ENCODE peak calls at places on chromosomes 2 and 18, in ten cellular contexts. R is IMR-90; J is CD8-positive, alpha-beta T cell; C is tibial nerve; O is psoas muscle; E is lower lobe of right lung; M is cardiac muscle cell; F is adrenal gland; I is right atrium auricular region; K is PC-3. V is an unnamed sample.

GRCh38 chr18:49590608-49591007 is 28.8 kb downstream of the LIPG start:
- DNase-seq in R (no peak), J (no peak), C (no peak), O (no peak), E (no peak), M (no peak), F (no peak), I (no peak), K (no peak), V (no peak)

GRCh38 chr18:73626859-73627258 is 520.8 kb downstream of the FBXO15 start:
- DNase-seq in R (no peak), J (no peak), C (no peak), O (no peak), E (no peak), M (no peak), F (no peak), I (no peak), K (no peak), V (no peak)

GRCh38 chr2:83478037-83478436 is 981.0 kb downstream of the SUCLG1 start:
- DNase-seq in R (no peak), J (no peak), C (no peak), O (no peak), E (no peak), M (no peak), F (no peak), I (no peak), K (no peak), V (no peak)

GRCh38 chr2:211455225-211455841 is 898.9 kb downstream of the CPS1 start:
- DNase-seq in R (peak; percentile 22), J (no peak), C (no peak), O (no peak), E (no peak), M (peak; percentile 61), F (peak; percentile 46), I (peak; percentile 60), K (peak; percentile 78), V (no peak)

GRCh38 chr2:240149943-240150784 is 9.7 kb upstream of the OTOS start:
- DNase-seq in R (peak; percentile 22), J (no peak), C (no peak), O (no peak), E (peak; percentile 49), M (peak; percentile 12), F (peak; percentile 56), I (no peak), K (peak; percentile 55), V (peak; percentile 13)

GRCh38 chr2:99031481-99031880 is 95.5 kb upstream of the CRACDL start:
- DNase-seq in R (no peak), J (no peak), C (no peak), O (no peak), E (no peak), M (no peak), F (no peak), I (no peak), K (no peak), V (no peak)

GRCh38 chr2:105744909-105745853 is at the start of gene NCK2:
- DNase-seq in R (peak; percentile 29), J (no peak), C (no peak), O (peak; percentile 58), E (peak; percentile 56), M (peak; percentile 55), F (peak; percentile 36), I (no peak), K (peak; percentile 17), V (peak; percentile 40)

GRCh38 chr18:34951625-34952379 is 89.4 kb upstream of the MAPRE2 start:
- DNase-seq in R (no peak), J (no peak), C (no peak), O (no peak), E (no peak), M (no peak), F (no peak), I (no peak), K (no peak), V (no peak)

GRCh38 chr2:86025229-86025820 is 80.4 kb downstream of the POLR1A start:
- DNase-seq in R (no peak), J (no peak), C (no peak), O (peak; percentile 35), E (no peak), M (no peak), F (no peak), I (no peak), K (peak; percentile 24), V (no peak)

GRCh38 chr2:134668821-134669220 is 50.0 kb downstream of the TMEM163 start:
- DNase-seq in R (no peak), J (peak; percentile 59), C (no peak), O (no peak), E (peak; percentile 69), M (no peak), F (no peak), I (no peak), K (no peak), V (peak; percentile 95)

GRCh38 chr2:238135601-238136150 is 2.8 kb upstream of the KLHL30 start:
- DNase-seq in R (no peak), J (no peak), C (no peak), O (peak; percentile 50), E (peak; percentile 21), M (no peak), F (no peak), I (no peak), K (no peak), V (no peak)

GRCh38 chr2:54909006-54909405 is 141.2 kb downstream of the RTN4 start:
- DNase-seq in R (peak; percentile 69), J (no peak), C (no peak), O (no peak), E (no peak), M (no peak), F (no peak), I (no peak), K (no peak), V (no peak)

GRCh38 chr2:9219027-9219445 is 12.4 kb downstream of the ASAP2 start:
- DNase-seq in R (peak; percentile 40), J (no peak), C (no peak), O (no peak), E (no peak), M (no peak), F (no peak), I (no peak), K (no peak), V (no peak)

GRCh38 chr2:42095923-42096408 is 48.1 kb downstream of the PKDCC start:
- DNase-seq in R (peak; percentile 83), J (peak; percentile 65), C (peak; percentile 72), O (peak; percentile 81), E (peak; percentile 82), M (peak; percentile 83), F (peak; percentile 86), I (peak; percentile 84), K (peak; percentile 86), V (peak; percentile 70)

GRCh38 chr2:28683100-28683706 is 68.4 kb upstream of the PPP1CB start:
- DNase-seq in R (peak; percentile 86), J (no peak), C (peak; percentile 42), O (peak; percentile 94), E (peak; percentile 85), M (peak; percentile 90), F (peak; percentile 91), I (peak; percentile 89), K (peak; percentile 39), V (no peak)

GRCh38 chr2:195316485-195316884 is 340.5 kb upstream of the SLC39A10 start:
- DNase-seq in R (peak; percentile 6), J (no peak), C (no peak), O (no peak), E (no peak), M (no peak), F (no peak), I (no peak), K (no peak), V (no peak)

GRCh38 chr2:156456616-156457015 is 20.4 kb downstream of the GPD2 start:
- DNase-seq in R (peak; percentile 51), J (no peak), C (no peak), O (no peak), E (no peak), M (no peak), F (no peak), I (no peak), K (peak; percentile 89), V (no peak)

GRCh38 chr2:41934323-41935003 is 113.4 kb upstream of the PKDCC start:
- DNase-seq in R (peak; percentile 66), J (no peak), C (no peak), O (no peak), E (no peak), M (peak; percentile 61), F (peak; percentile 47), I (no peak), K (no peak), V (no peak)

GRCh38 chr2:205687018-205687956 is 5.0 kb downstream of the NRP2 start:
- DNase-seq in R (no peak), J (no peak), C (no peak), O (no peak), E (no peak), M (no peak), F (no peak), I (no peak), K (no peak), V (no peak)
- H3K4me3 ChIP-seq in R (peak overlapping the region; percentile 90), J (no peak overlapping the region), C (peak overlapping the region; percentile 94), O (peak overlapping the region; percentile 64), E (peak overlapping the region; percentile 79), M (peak overlapping the region; percentile 69), F (no peak overlapping the region), I (no peak overlapping the region), K (no peak overlapping the region), V (no peak overlapping the region)

DNA sequence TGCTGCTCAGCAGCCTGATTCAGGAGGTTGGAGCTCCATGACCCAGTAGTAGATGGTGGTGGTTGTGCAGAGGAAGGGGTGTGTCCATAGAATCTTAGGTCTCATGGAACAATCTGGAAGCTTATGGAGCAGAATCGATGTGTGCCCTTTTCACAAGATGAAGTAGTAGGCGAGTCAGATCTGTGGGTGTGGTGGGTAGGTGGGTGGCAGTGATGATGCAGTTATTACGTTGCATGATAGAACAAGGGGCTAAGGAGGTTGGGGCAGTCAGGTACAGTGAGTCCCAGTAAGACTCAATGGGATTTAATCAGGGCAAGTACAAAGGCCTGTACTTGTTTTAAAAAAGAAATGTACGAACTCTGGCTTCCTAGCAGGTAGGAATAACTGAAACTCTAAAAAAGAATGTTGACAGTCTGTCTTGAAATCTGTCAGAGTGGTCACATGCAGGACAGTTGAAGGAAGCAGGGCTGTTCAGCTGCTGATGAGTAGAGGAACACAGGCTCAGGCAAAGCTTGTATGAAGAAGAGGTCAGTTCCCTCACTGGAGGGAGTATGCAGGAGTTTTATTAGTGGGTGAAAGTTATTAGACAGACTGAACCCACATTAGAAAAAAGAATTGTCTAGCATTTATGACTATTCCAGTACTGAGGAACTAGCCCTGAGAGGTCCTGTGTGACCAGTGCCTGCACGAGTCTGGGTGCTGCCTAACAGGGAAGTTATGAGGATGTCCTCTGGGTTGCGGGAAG is 9.3 kb downstream of the TET3 start:
- DNase-seq in R (no peak), J (no peak), C (no peak), O (no peak), E (no peak), M (no peak), F (no peak), I (no peak), K (no peak), V (no peak)
- H3K27ac ChIP-seq in R (no peak overlapping the region), J (no peak overlapping the region), C (no peak overlapping the region), O (no peak overlapping the region), E (no peak overlapping the region), M (no peak overlapping the region), F (no peak overlapping the region), I (no peak overlapping the region), K (no peak overlapping the region), V (no peak overlapping the region)

GRCh38 chr18:59547691-59548182 is 149.5 kb downstream of the CCBE1 start:
- DNase-seq in R (peak; percentile 93), J (no peak), C (no peak), O (no peak), E (no peak), M (peak; percentile 78), F (no peak), I (no peak), K (no peak), V (no peak)
- H3K4me3 ChIP-seq in R (peak overlapping the region; percentile 5), J (no peak overlapping the region), C (no peak overlapping the region), O (no peak overlapping the region), E (no peak overlapping the region), M (no peak overlapping the region), F (no peak overlapping the region), I (no peak overlapping the region), K (no peak overlapping the region), V (no peak overlapping the region)

GRCh38 chr18:13451208-13451530 is 232.6 kb downstream of the LDLRAD4 start:
- DNase-seq in R (no peak), J (no peak), C (no peak), O (no peak), E (no peak), M (no peak), F (no peak), I (no peak), K (no peak), V (no peak)
- H3K27ac ChIP-seq in R (no peak overlapping the region), J (no peak overlapping the region), C (no peak overlapping the region), O (peak overlapping the region; percentile 16), E (no peak overlapping the region), M (no peak overlapping the region), F (peak overlapping the region; percentile 64), I (peak overlapping the region; percentile 73), K (no peak overlapping the region), V (no peak overlapping the region)

V was measured in CD8-positive, alpha-beta memory T cell.